ENCODE peak calls at places on chromosomes 16 and 17, in six cellular contexts. One of them, this sample, is unnamed.

GRCh38 chr17:76569607-76570279 is 15.9 kb downstream of the ST6GALNAC2 start:
- DNase-seq in activated T-cell treated with anti-CD3 and anti-CD28 coated beads for 1 hour: no peak
- DNase-seq in Daoy: no peak
- DNase-seq in AG10803: no peak
- DNase-seq in cardiac muscle cell: no peak
- DNase-seq in activated naive CD8-positive, alpha-beta T cell treated with anti-CD3 and anti-CD28 coated beads, Interleukin-2, amount 50 U/mL, for 24 hours: no peak
- DNase-seq in this sample: peak

GRCh38 chr17:2282297-2282873 is 21.2 kb downstream of the SMG6 start:
- DNase-seq in activated T-cell treated with anti-CD3 and anti-CD28 coated beads for 1 hour: no peak
- DNase-seq in Daoy: peak
- DNase-seq in AG10803: peak
- DNase-seq in cardiac muscle cell: peak
- DNase-seq in activated naive CD8-positive, alpha-beta T cell treated with anti-CD3 and anti-CD28 coated beads, Interleukin-2, amount 50 U/mL, for 24 hours: no peak
- DNase-seq in this sample: no peak

GRCh38 chr17:56203430-56203829 is 50.2 kb downstream of the ANKFN1 start:
- DNase-seq in activated T-cell treated with anti-CD3 and anti-CD28 coated beads for 1 hour: no peak
- DNase-seq in Daoy: peak
- DNase-seq in AG10803: peak
- DNase-seq in cardiac muscle cell: no peak
- DNase-seq in activated naive CD8-positive, alpha-beta T cell treated with anti-CD3 and anti-CD28 coated beads, Interleukin-2, amount 50 U/mL, for 24 hours: no peak
- DNase-seq in this sample: no peak

GRCh38 chr16:84095466-84095865 is 21.3 kb downstream of the MBTPS1 start:
- DNase-seq in activated T-cell treated with anti-CD3 and anti-CD28 coated beads for 1 hour: no peak
- DNase-seq in Daoy: no peak
- DNase-seq in AG10803: no peak
- DNase-seq in cardiac muscle cell: no peak
- DNase-seq in activated naive CD8-positive, alpha-beta T cell treated with anti-CD3 and anti-CD28 coated beads, Interleukin-2, amount 50 U/mL, for 24 hours: no peak
- DNase-seq in this sample: no peak

GRCh38 chr17:29248845-29249244 is 2.2 kb downstream of the CRYBA1 start:
- DNase-seq in activated T-cell treated with anti-CD3 and anti-CD28 coated beads for 1 hour: no peak
- DNase-seq in Daoy: no peak
- DNase-seq in AG10803: no peak
- DNase-seq in cardiac muscle cell: no peak
- DNase-seq in activated naive CD8-positive, alpha-beta T cell treated with anti-CD3 and anti-CD28 coated beads, Interleukin-2, amount 50 U/mL, for 24 hours: no peak
- DNase-seq in this sample: no peak

GRCh38 chr16:73043828-73044493 is 4.0 kb downstream of the ZFHX3 start:
- DNase-seq in activated T-cell treated with anti-CD3 and anti-CD28 coated beads for 1 hour: no peak
- DNase-seq in Daoy: no peak
- DNase-seq in AG10803: peak
- DNase-seq in cardiac muscle cell: no peak
- DNase-seq in activated naive CD8-positive, alpha-beta T cell treated with anti-CD3 and anti-CD28 coated beads, Interleukin-2, amount 50 U/mL, for 24 hours: no peak
- DNase-seq in this sample: no peak

GRCh38 chr16:24077989-24078388 is 178.1 kb upstream of the CACNG3 start:
- DNase-seq in activated T-cell treated with anti-CD3 and anti-CD28 coated beads for 1 hour: no peak
- DNase-seq in Daoy: no peak
- DNase-seq in AG10803: no peak
- DNase-seq in cardiac muscle cell: no peak
- DNase-seq in activated naive CD8-positive, alpha-beta T cell treated with anti-CD3 and anti-CD28 coated beads, Interleukin-2, amount 50 U/mL, for 24 hours: no peak
- DNase-seq in this sample: no peak

GRCh38 chr17:1010586-1010985 is 13.7 kb downstream of the TIMM22 start:
- DNase-seq in activated T-cell treated with anti-CD3 and anti-CD28 coated beads for 1 hour: no peak
- DNase-seq in Daoy: no peak
- DNase-seq in AG10803: no peak
- DNase-seq in cardiac muscle cell: no peak
- DNase-seq in activated naive CD8-positive, alpha-beta T cell treated with anti-CD3 and anti-CD28 coated beads, Interleukin-2, amount 50 U/mL, for 24 hours: no peak
- DNase-seq in this sample: no peak

GRCh38 chr17:11182430-11182829 is 58.6 kb upstream of the SHISA6 start:
- DNase-seq in activated T-cell treated with anti-CD3 and anti-CD28 coated beads for 1 hour: no peak
- DNase-seq in Daoy: no peak
- DNase-seq in AG10803: no peak
- DNase-seq in cardiac muscle cell: no peak
- DNase-seq in activated naive CD8-positive, alpha-beta T cell treated with anti-CD3 and anti-CD28 coated beads, Interleukin-2, amount 50 U/mL, for 24 hours: no peak
- DNase-seq in this sample: no peak

GRCh38 chr17:3977387-3977786 is 13.2 kb upstream of the ATP2A3 start:
- DNase-seq in activated T-cell treated with anti-CD3 and anti-CD28 coated beads for 1 hour: no peak
- DNase-seq in Daoy: no peak
- DNase-seq in AG10803: no peak
- DNase-seq in cardiac muscle cell: no peak
- DNase-seq in activated naive CD8-positive, alpha-beta T cell treated with anti-CD3 and anti-CD28 coated beads, Interleukin-2, amount 50 U/mL, for 24 hours: no peak
- DNase-seq in this sample: no peak

GRCh38 chr17:8710766-8711165 is 33.9 kb downstream of the CCDC42 start:
- DNase-seq in activated T-cell treated with anti-CD3 and anti-CD28 coated beads for 1 hour: no peak
- DNase-seq in Daoy: no peak
- DNase-seq in AG10803: no peak
- DNase-seq in cardiac muscle cell: peak
- DNase-seq in activated naive CD8-positive, alpha-beta T cell treated with anti-CD3 and anti-CD28 coated beads, Interleukin-2, amount 50 U/mL, for 24 hours: no peak
- DNase-seq in this sample: no peak

GRCh38 chr17:41665566-41666335 is 22.9 kb upstream of the EIF1 start:
- DNase-seq in activated T-cell treated with anti-CD3 and anti-CD28 coated beads for 1 hour: peak
- DNase-seq in Daoy: peak
- DNase-seq in AG10803: peak
- DNase-seq in cardiac muscle cell: peak
- DNase-seq in activated naive CD8-positive, alpha-beta T cell treated with anti-CD3 and anti-CD28 coated beads, Interleukin-2, amount 50 U/mL, for 24 hours: peak
- DNase-seq in this sample: peak

GRCh38 chr16:12500771-12501170 is 302.9 kb downstream of the CPPED1 start:
- DNase-seq in activated T-cell treated with anti-CD3 and anti-CD28 coated beads for 1 hour: no peak
- DNase-seq in Daoy: no peak
- DNase-seq in AG10803: no peak
- DNase-seq in cardiac muscle cell: no peak
- DNase-seq in activated naive CD8-positive, alpha-beta T cell treated with anti-CD3 and anti-CD28 coated beads, Interleukin-2, amount 50 U/mL, for 24 hours: peak
- DNase-seq in this sample: no peak

GRCh38 chr17:78899361-78900260 is 3.4 kb downstream of the CEP295NL start:
- DNase-seq in activated T-cell treated with anti-CD3 and anti-CD28 coated beads for 1 hour: no peak
- DNase-seq in Daoy: no peak
- DNase-seq in AG10803: peak
- DNase-seq in cardiac muscle cell: peak
- DNase-seq in activated naive CD8-positive, alpha-beta T cell treated with anti-CD3 and anti-CD28 coated beads, Interleukin-2, amount 50 U/mL, for 24 hours: no peak
- DNase-seq in this sample: peak

GRCh38 chr16:30472328-30472942 is at the start of gene ITGAL:
- DNase-seq in activated T-cell treated with anti-CD3 and anti-CD28 coated beads for 1 hour: peak
- DNase-seq in Daoy: no peak
- DNase-seq in AG10803: no peak
- DNase-seq in cardiac muscle cell: no peak
- DNase-seq in activated naive CD8-positive, alpha-beta T cell treated with anti-CD3 and anti-CD28 coated beads, Interleukin-2, amount 50 U/mL, for 24 hours: peak
- DNase-seq in this sample: no peak

GRCh38 chr17:8048736-8049135 is 9.9 kb downstream of the ALOX15B start:
- DNase-seq in activated T-cell treated with anti-CD3 and anti-CD28 coated beads for 1 hour: no peak
- DNase-seq in Daoy: no peak
- DNase-seq in AG10803: no peak
- DNase-seq in cardiac muscle cell: no peak
- DNase-seq in activated naive CD8-positive, alpha-beta T cell treated with anti-CD3 and anti-CD28 coated beads, Interleukin-2, amount 50 U/mL, for 24 hours: no peak
- DNase-seq in this sample: no peak

GRCh38 chr17:56756536-56756935 is 77.2 kb downstream of the C17orf67 start:
- DNase-seq in activated T-cell treated with anti-CD3 and anti-CD28 coated beads for 1 hour: no peak
- DNase-seq in Daoy: peak
- DNase-seq in AG10803: peak
- DNase-seq in cardiac muscle cell: no peak
- DNase-seq in activated naive CD8-positive, alpha-beta T cell treated with anti-CD3 and anti-CD28 coated beads, Interleukin-2, amount 50 U/mL, for 24 hours: no peak
- DNase-seq in this sample: peak

GRCh38 chr17:75645889-75646625 is 12.8 kb downstream of the SMIM5 start:
- DNase-seq in activated T-cell treated with anti-CD3 and anti-CD28 coated beads for 1 hour: no peak
- DNase-seq in Daoy: peak
- DNase-seq in AG10803: no peak
- DNase-seq in cardiac muscle cell: no peak
- DNase-seq in activated naive CD8-positive, alpha-beta T cell treated with anti-CD3 and anti-CD28 coated beads, Interleukin-2, amount 50 U/mL, for 24 hours: peak
- DNase-seq in this sample: no peak

GRCh38 chr17:61398721-61399130 is 917 bp upstream of the TBX2 start:
- DNase-seq in activated T-cell treated with anti-CD3 and anti-CD28 coated beads for 1 hour: no peak
- DNase-seq in Daoy: no peak
- DNase-seq in AG10803: no peak
- DNase-seq in cardiac muscle cell: no peak
- DNase-seq in activated naive CD8-positive, alpha-beta T cell treated with anti-CD3 and anti-CD28 coated beads, Interleukin-2, amount 50 U/mL, for 24 hours: no peak
- DNase-seq in this sample: no peak

GRCh38 chr17:80991645-80992076 is at the start of gene CHMP6:
- DNase-seq in activated T-cell treated with anti-CD3 and anti-CD28 coated beads for 1 hour: peak
- DNase-seq in Daoy: peak
- DNase-seq in AG10803: peak
- DNase-seq in cardiac muscle cell: peak
- DNase-seq in activated naive CD8-positive, alpha-beta T cell treated with anti-CD3 and anti-CD28 coated beads, Interleukin-2, amount 50 U/mL, for 24 hours: peak
- DNase-seq in this sample: peak

GRCh38 chr16:59236804-59237463 is 502.8 kb upstream of the GOT2 start:
- DNase-seq in activated T-cell treated with anti-CD3 and anti-CD28 coated beads for 1 hour: no peak
- DNase-seq in Daoy: no peak
- DNase-seq in AG10803: no peak
- DNase-seq in cardiac muscle cell: no peak
- DNase-seq in activated naive CD8-positive, alpha-beta T cell treated with anti-CD3 and anti-CD28 coated beads, Interleukin-2, amount 50 U/mL, for 24 hours: no peak
- DNase-seq in this sample: no peak

GRCh38 chr16:1259760-1260068 is 3.8 kb downstream of the TPSD1 start:
- DNase-seq in activated T-cell treated with anti-CD3 and anti-CD28 coated beads for 1 hour: no peak
- DNase-seq in Daoy: no peak
- DNase-seq in AG10803: no peak
- DNase-seq in cardiac muscle cell: no peak
- DNase-seq in activated naive CD8-positive, alpha-beta T cell treated with anti-CD3 and anti-CD28 coated beads, Interleukin-2, amount 50 U/mL, for 24 hours: no peak
- DNase-seq in this sample: no peak

GRCh38 chr17:12062249-12062648 is 41.6 kb downstream of the MAP2K4 start:
- DNase-seq in activated T-cell treated with anti-CD3 and anti-CD28 coated beads for 1 hour: no peak
- DNase-seq in Daoy: no peak
- DNase-seq in AG10803: no peak
- DNase-seq in cardiac muscle cell: no peak
- DNase-seq in activated naive CD8-positive, alpha-beta T cell treated with anti-CD3 and anti-CD28 coated beads, Interleukin-2, amount 50 U/mL, for 24 hours: no peak
- DNase-seq in this sample: no peak

GRCh38 chr17:51029142-51029541 is 91.5 kb downstream of the SPAG9 start:
- DNase-seq in activated T-cell treated with anti-CD3 and anti-CD28 coated beads for 1 hour: no peak
- DNase-seq in Daoy: no peak
- DNase-seq in AG10803: no peak
- DNase-seq in cardiac muscle cell: no peak
- DNase-seq in activated naive CD8-positive, alpha-beta T cell treated with anti-CD3 and anti-CD28 coated beads, Interleukin-2, amount 50 U/mL, for 24 hours: no peak
- DNase-seq in this sample: no peak

GRCh38 chr17:2266045-2266864 is 37.3 kb downstream of the SMG6 start:
- DNase-seq in activated T-cell treated with anti-CD3 and anti-CD28 coated beads for 1 hour: peak
- DNase-seq in Daoy: no peak
- DNase-seq in AG10803: no peak
- DNase-seq in cardiac muscle cell: no peak
- DNase-seq in activated naive CD8-positive, alpha-beta T cell treated with anti-CD3 and anti-CD28 coated beads, Interleukin-2, amount 50 U/mL, for 24 hours: peak
- DNase-seq in this sample: no peak

GRCh38 chr16:66928702-66929388 is 3.5 kb upstream of the RRAD start:
- DNase-seq in activated T-cell treated with anti-CD3 and anti-CD28 coated beads for 1 hour: no peak
- DNase-seq in Daoy: peak
- DNase-seq in AG10803: peak
- DNase-seq in cardiac muscle cell: peak
- DNase-seq in activated naive CD8-positive, alpha-beta T cell treated with anti-CD3 and anti-CD28 coated beads, Interleukin-2, amount 50 U/mL, for 24 hours: peak
- DNase-seq in this sample: peak

GRCh38 chr17:19357351-19358140 is 5.0 kb downstream of the B9D1 start:
- DNase-seq in activated T-cell treated with anti-CD3 and anti-CD28 coated beads for 1 hour: no peak
- DNase-seq in Daoy: no peak
- DNase-seq in AG10803: no peak
- DNase-seq in cardiac muscle cell: no peak
- DNase-seq in activated naive CD8-positive, alpha-beta T cell treated with anti-CD3 and anti-CD28 coated beads, Interleukin-2, amount 50 U/mL, for 24 hours: no peak
- DNase-seq in this sample: no peak

GRCh38 chr16:50692999-50693781 is at the start of gene NOD2:
- DNase-seq in activated T-cell treated with anti-CD3 and anti-CD28 coated beads for 1 hour: no peak
- DNase-seq in Daoy: peak
- DNase-seq in AG10803: peak
- DNase-seq in cardiac muscle cell: peak
- DNase-seq in activated naive CD8-positive, alpha-beta T cell treated with anti-CD3 and anti-CD28 coated beads, Interleukin-2, amount 50 U/mL, for 24 hours: peak
- DNase-seq in this sample: no peak

GRCh38 chr17:48544356-48545021 is 420 bp downstream of the HOXB2 start:
- DNase-seq in activated T-cell treated with anti-CD3 and anti-CD28 coated beads for 1 hour: peak
- DNase-seq in Daoy: peak
- DNase-seq in AG10803: peak
- DNase-seq in cardiac muscle cell: peak
- DNase-seq in activated naive CD8-positive, alpha-beta T cell treated with anti-CD3 and anti-CD28 coated beads, Interleukin-2, amount 50 U/mL, for 24 hours: peak
- DNase-seq in this sample: peak

GRCh38 chr17:55167024-55167721 is 97.6 kb upstream of the HLF start:
- DNase-seq in activated T-cell treated with anti-CD3 and anti-CD28 coated beads for 1 hour: no peak
- DNase-seq in Daoy: no peak
- DNase-seq in AG10803: no peak
- DNase-seq in cardiac muscle cell: no peak
- DNase-seq in activated naive CD8-positive, alpha-beta T cell treated with anti-CD3 and anti-CD28 coated beads, Interleukin-2, amount 50 U/mL, for 24 hours: no peak
- DNase-seq in this sample: no peak

GRCh38 chr16:80294172-80294571 is 246.6 kb upstream of the DYNLRB2 start:
- DNase-seq in activated T-cell treated with anti-CD3 and anti-CD28 coated beads for 1 hour: no peak
- DNase-seq in Daoy: peak
- DNase-seq in AG10803: no peak
- DNase-seq in cardiac muscle cell: no peak
- DNase-seq in activated naive CD8-positive, alpha-beta T cell treated with anti-CD3 and anti-CD28 coated beads, Interleukin-2, amount 50 U/mL, for 24 hours: no peak
- DNase-seq in this sample: no peak

GRCh38 chr17:29390856-29391631 is 881 bp downstream of the TAOK1 start:
- DNase-seq in activated T-cell treated with anti-CD3 and anti-CD28 coated beads for 1 hour: no peak
- DNase-seq in Daoy: peak
- DNase-seq in AG10803: peak
- DNase-seq in cardiac muscle cell: peak
- DNase-seq in activated naive CD8-positive, alpha-beta T cell treated with anti-CD3 and anti-CD28 coated beads, Interleukin-2, amount 50 U/mL, for 24 hours: no peak
- DNase-seq in this sample: peak

GRCh38 chr17:57607553-57608120 is 137.5 kb downstream of the CCDC182 start:
- DNase-seq in activated T-cell treated with anti-CD3 and anti-CD28 coated beads for 1 hour: no peak
- DNase-seq in Daoy: no peak
- DNase-seq in AG10803: no peak
- DNase-seq in cardiac muscle cell: no peak
- DNase-seq in activated naive CD8-positive, alpha-beta T cell treated with anti-CD3 and anti-CD28 coated beads, Interleukin-2, amount 50 U/mL, for 24 hours: no peak
- DNase-seq in this sample: peak

GRCh38 chr16:14014284-14014625 is 56.9 kb upstream of the MRTFB start:
- DNase-seq in activated T-cell treated with anti-CD3 and anti-CD28 coated beads for 1 hour: no peak
- DNase-seq in Daoy: no peak
- DNase-seq in AG10803: no peak
- DNase-seq in cardiac muscle cell: no peak
- DNase-seq in activated naive CD8-positive, alpha-beta T cell treated with anti-CD3 and anti-CD28 coated beads, Interleukin-2, amount 50 U/mL, for 24 hours: no peak
- DNase-seq in this sample: peak

GRCh38 chr17:69592692-69593350 is 178.3 kb downstream of the MAP2K6 start:
- DNase-seq in activated T-cell treated with anti-CD3 and anti-CD28 coated beads for 1 hour: no peak
- DNase-seq in Daoy: no peak
- DNase-seq in AG10803: peak
- DNase-seq in cardiac muscle cell: no peak
- DNase-seq in activated naive CD8-positive, alpha-beta T cell treated with anti-CD3 and anti-CD28 coated beads, Interleukin-2, amount 50 U/mL, for 24 hours: no peak
- DNase-seq in this sample: no peak

GRCh38 chr16:68368602-68368944 is 57.8 kb downstream of the PRMT7 start:
- DNase-seq in activated T-cell treated with anti-CD3 and anti-CD28 coated beads for 1 hour: no peak
- DNase-seq in Daoy: no peak
- DNase-seq in AG10803: no peak
- DNase-seq in cardiac muscle cell: no peak
- DNase-seq in activated naive CD8-positive, alpha-beta T cell treated with anti-CD3 and anti-CD28 coated beads, Interleukin-2, amount 50 U/mL, for 24 hours: peak
- DNase-seq in this sample: no peak

This sample was measured in MG63.